ENCODE peak calls at places on chromosome 10, in eight cellular contexts. N, M, J, H, X, A, D and I are unnamed samples.

GRCh38 chr10:5343561-5343960 is 21.2 kb upstream of the UCN3 start:
- DNase-seq in N (peak; percentile 20), M (peak; percentile 1), J (no peak), H (no peak), X (peak; percentile 42), A (no peak), D (no peak), I (peak; percentile 9)

GRCh38 chr10:61877882-61878281 is 23.6 kb upstream of the ARID5B start:
- DNase-seq in N (no peak), M (no peak), J (no peak), H (no peak), X (no peak), A (no peak), D (no peak), I (no peak)

GRCh38 chr10:97058521-97058920 is 127.2 kb downstream of the SLIT1 start:
- DNase-seq in N (no peak), M (no peak), J (no peak), H (no peak), X (no peak), A (no peak), D (no peak), I (no peak)

GRCh38 chr10:24618401-24618800 is 105.3 kb downstream of the ARHGAP21 start:
- DNase-seq in N (no peak), M (no peak), J (peak; percentile 91), H (peak; percentile 58), X (no peak), A (no peak), D (no peak), I (no peak)

GRCh38 chr10:3873728-3874461 is 88.9 kb upstream of the KLF6 start:
- DNase-seq in N (peak; percentile 24), M (no peak), J (no peak), H (no peak), X (peak; percentile 91), A (no peak), D (no peak), I (peak; percentile 80)

GRCh38 chr10:123563994-123564393 is 102.2 kb upstream of the GPR26 start:
- DNase-seq in N (no peak), M (no peak), J (peak; percentile 52), H (no peak), X (no peak), A (no peak), D (no peak), I (no peak)

GRCh38 chr10:7377614-7378248 is 33.1 kb downstream of the SFMBT2 start:
- DNase-seq in N (no peak), M (no peak), J (peak; percentile 15), H (no peak), X (no peak), A (no peak), D (no peak), I (no peak)

GRCh38 chr10:11724938-11725776 is 17.0 kb upstream of the ECHDC3 start:
- DNase-seq in N (peak; percentile 68), M (peak; percentile 58), J (no peak), H (no peak), X (peak; percentile 74), A (no peak), D (no peak), I (peak; percentile 79)

GRCh38 chr10:124037784-124038183 is 55.6 kb downstream of the CHST15 start:
- DNase-seq in N (no peak), M (no peak), J (no peak), H (no peak), X (no peak), A (no peak), D (no peak), I (no peak)

GRCh38 chr10:21531164-21531563 is 2.9 kb upstream of the MLLT10 start:
- DNase-seq in N (peak; percentile 30), M (no peak), J (no peak), H (no peak), X (peak; percentile 37), A (no peak), D (no peak), I (peak; percentile 68)